ENCODE peak calls at places on chromosome 5, in eight cellular contexts. One of them, this sample, is unnamed.
A peak's percentile ranks its signal among the peaks of the same experiment; 100 is the strongest.

GRCh38 chr5:128455861-128456361 is 82.1 kb downstream of the FBN2 start:
- DNase-seq in AG09309: no peak
- DNase-seq in pancreas: no peak
- DNase-seq in epithelial cell of esophagus: no peak
- DNase-seq in transverse colon: no peak
- DNase-seq in HL-60: no peak
- DNase-seq in kidney: no peak
- DNase-seq in GM12865: no peak
- DNase-seq in this sample: no peak

GRCh38 chr5:8875722-8876121 is 670.2 kb downstream of the SEMA5A start:
- DNase-seq in AG09309: no peak
- DNase-seq in pancreas: no peak
- DNase-seq in epithelial cell of esophagus: no peak
- DNase-seq in transverse colon: no peak
- DNase-seq in HL-60: no peak
- DNase-seq in kidney: no peak
- DNase-seq in GM12865: no peak
- DNase-seq in this sample: no peak

GRCh38 chr5:83025690-83026472 is 51.3 kb downstream of the TMEM167A start:
- DNase-seq in AG09309: no peak
- DNase-seq in pancreas: no peak
- DNase-seq in epithelial cell of esophagus: no peak
- DNase-seq in transverse colon: no peak
- DNase-seq in HL-60: no peak
- DNase-seq in kidney: no peak
- DNase-seq in GM12865: no peak
- DNase-seq in this sample: no peak

GRCh38 chr5:53123702-53124101 is 14.1 kb upstream of the MOCS2 start:
- DNase-seq in AG09309: no peak
- DNase-seq in pancreas: no peak
- DNase-seq in epithelial cell of esophagus: peak; percentile 22
- DNase-seq in transverse colon: no peak
- DNase-seq in HL-60: no peak
- DNase-seq in kidney: no peak
- DNase-seq in GM12865: no peak
- DNase-seq in this sample: no peak

GRCh38 chr5:119393201-119393691 is 37.4 kb downstream of the TNFAIP8 start:
- DNase-seq in AG09309: peak; percentile 71
- DNase-seq in pancreas: no peak
- DNase-seq in epithelial cell of esophagus: no peak
- DNase-seq in transverse colon: no peak
- DNase-seq in HL-60: no peak
- DNase-seq in kidney: no peak
- DNase-seq in GM12865: no peak
- DNase-seq in this sample: no peak

GRCh38 chr5:178483620-178484019 is 106.6 kb downstream of the COL23A1 start:
- DNase-seq in AG09309: no peak
- DNase-seq in pancreas: no peak
- DNase-seq in epithelial cell of esophagus: no peak
- DNase-seq in transverse colon: peak; percentile 30
- DNase-seq in HL-60: peak; percentile 95
- DNase-seq in kidney: no peak
- DNase-seq in GM12865: peak; percentile 10
- DNase-seq in this sample: no peak

GRCh38 chr5:77778398-77778797 is 2.3 kb upstream of the TBCA start:
- DNase-seq in AG09309: no peak
- DNase-seq in pancreas: no peak
- DNase-seq in epithelial cell of esophagus: no peak
- DNase-seq in transverse colon: no peak
- DNase-seq in HL-60: no peak
- DNase-seq in kidney: no peak
- DNase-seq in GM12865: no peak
- DNase-seq in this sample: no peak

GRCh38 chr5:6752782-6753181 is 39.5 kb downstream of the TENT4A start:
- DNase-seq in AG09309: no peak
- DNase-seq in pancreas: no peak
- DNase-seq in epithelial cell of esophagus: no peak
- DNase-seq in transverse colon: no peak
- DNase-seq in HL-60: no peak
- DNase-seq in kidney: no peak
- DNase-seq in GM12865: no peak
- DNase-seq in this sample: no peak

GRCh38 chr5:122720347-122720746 is 54.5 kb upstream of the SNX2 start:
- DNase-seq in AG09309: no peak
- DNase-seq in pancreas: no peak
- DNase-seq in epithelial cell of esophagus: no peak
- DNase-seq in transverse colon: no peak
- DNase-seq in HL-60: no peak
- DNase-seq in kidney: no peak
- DNase-seq in GM12865: no peak
- DNase-seq in this sample: no peak

DNA sequence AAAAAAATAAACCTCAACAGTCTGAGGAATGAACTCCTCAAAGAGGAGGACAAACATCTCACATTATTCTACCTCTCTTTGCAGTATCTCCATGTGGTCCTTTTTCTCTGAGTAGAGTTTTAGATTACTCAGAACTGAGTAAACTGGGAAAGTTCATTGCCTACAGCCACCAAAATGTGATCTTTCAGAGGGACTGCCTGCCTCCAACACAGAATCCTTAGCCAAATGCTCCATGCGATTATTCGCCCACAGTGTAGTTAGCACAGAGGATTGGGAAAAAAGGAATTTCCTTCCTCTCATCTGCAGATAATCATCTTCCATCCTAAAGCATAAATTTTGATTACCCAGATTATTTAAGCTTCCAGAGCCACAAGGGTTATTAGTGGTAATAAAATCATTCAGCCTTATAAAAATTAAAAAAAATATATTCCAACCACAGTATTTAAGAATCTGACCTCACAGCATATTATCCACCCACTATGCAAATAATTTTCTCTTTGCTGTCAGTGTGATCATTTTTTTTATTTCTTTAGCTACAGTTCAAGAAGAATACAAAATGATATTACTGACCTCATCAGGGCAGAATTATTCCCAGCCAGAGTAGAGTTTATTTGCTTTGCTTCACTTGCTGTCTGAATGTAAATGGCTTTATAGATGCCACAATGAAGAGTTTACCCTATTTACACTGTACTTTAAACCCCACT is 285.3 kb upstream of the GRAMD2B start:
- DNase-seq in AG09309: no peak
- DNase-seq in pancreas: no peak
- DNase-seq in epithelial cell of esophagus: no peak
- DNase-seq in transverse colon: no peak
- DNase-seq in HL-60: no peak
- DNase-seq in kidney: no peak
- DNase-seq in GM12865: no peak
- DNase-seq in this sample: no peak
- H3K4me3 ChIP-seq in AG09309: no peak overlapping the region
- H3K4me3 ChIP-seq in pancreas: no peak overlapping the region
- H3K4me3 ChIP-seq in epithelial cell of esophagus: no peak overlapping the region
- H3K4me3 ChIP-seq in transverse colon: no peak overlapping the region
- H3K4me3 ChIP-seq in HL-60: no peak overlapping the region
- H3K4me3 ChIP-seq in kidney: no peak overlapping the region
- H3K4me3 ChIP-seq in GM12865: no peak overlapping the region
- H3K4me3 ChIP-seq in this sample: no peak overlapping the region

GRCh38 chr5:59656351-59657254 is 236.9 kb downstream of the PDE4D start:
- DNase-seq in AG09309: no peak
- DNase-seq in pancreas: no peak
- DNase-seq in epithelial cell of esophagus: no peak
- DNase-seq in transverse colon: no peak
- DNase-seq in HL-60: no peak
- DNase-seq in kidney: no peak
- DNase-seq in GM12865: peak; percentile 21
- DNase-seq in this sample: no peak

GRCh38 chr5:59661306-59661705 is 232.2 kb downstream of the PDE4D start:
- DNase-seq in AG09309: no peak
- DNase-seq in pancreas: no peak
- DNase-seq in epithelial cell of esophagus: peak; percentile 72
- DNase-seq in transverse colon: no peak
- DNase-seq in HL-60: no peak
- DNase-seq in kidney: no peak
- DNase-seq in GM12865: no peak
- DNase-seq in this sample: no peak

GRCh38 chr5:59661939-59662615 is 231.4 kb downstream of the PDE4D start:
- DNase-seq in AG09309: no peak
- DNase-seq in pancreas: no peak
- DNase-seq in epithelial cell of esophagus: no peak
- DNase-seq in transverse colon: no peak
- DNase-seq in HL-60: no peak
- DNase-seq in kidney: no peak
- DNase-seq in GM12865: peak; percentile 28
- DNase-seq in this sample: no peak

GRCh38 chr5:59665086-59665831 is 228.3 kb downstream of the PDE4D start:
- DNase-seq in AG09309: no peak
- DNase-seq in pancreas: no peak
- DNase-seq in epithelial cell of esophagus: peak; percentile 42
- DNase-seq in transverse colon: no peak
- DNase-seq in HL-60: no peak
- DNase-seq in kidney: no peak
- DNase-seq in GM12865: no peak
- DNase-seq in this sample: no peak

GRCh38 chr5:59660737-59661136 is 232.8 kb downstream of the PDE4D start:
- DNase-seq in AG09309: no peak
- DNase-seq in pancreas: no peak
- DNase-seq in epithelial cell of esophagus: peak; percentile 27
- DNase-seq in transverse colon: no peak
- DNase-seq in HL-60: no peak
- DNase-seq in kidney: no peak
- DNase-seq in GM12865: peak; percentile 39
- DNase-seq in this sample: no peak
- TF ChIP-seq CTCF in AG09309: peak; percentile 38
- TF ChIP-seq CTCF in pancreas: no peak
- TF ChIP-seq CTCF in epithelial cell of esophagus: peak; percentile 36
- TF ChIP-seq CTCF in transverse colon: no peak
- TF ChIP-seq CTCF in HL-60: no peak
- TF ChIP-seq CTCF in kidney: peak; percentile 36
- TF ChIP-seq CTCF in GM12865: peak; percentile 32
- TF ChIP-seq CTCF in this sample: peak; percentile 18

DNA sequence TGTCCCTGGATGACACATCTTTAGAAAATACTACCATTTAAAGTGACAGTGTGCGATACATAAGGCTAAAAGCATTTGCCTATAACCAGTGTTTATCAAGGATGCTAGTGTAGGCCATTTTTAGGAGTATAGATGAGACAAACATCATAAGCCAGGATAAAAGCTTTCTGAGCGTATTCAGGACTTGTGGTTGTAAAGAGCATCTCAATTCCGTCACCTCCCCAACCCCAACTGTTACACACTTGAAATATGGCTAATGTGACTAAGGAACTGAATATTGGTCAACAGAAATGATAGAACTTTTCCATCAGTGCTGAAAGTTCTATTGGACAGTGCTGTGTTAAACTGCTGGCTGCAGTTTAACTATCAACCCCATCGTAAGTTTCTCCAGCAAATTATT is 4.5 kb downstream of the SNX18 start:
- DNase-seq in AG09309: no peak
- DNase-seq in pancreas: no peak
- DNase-seq in epithelial cell of esophagus: no peak
- DNase-seq in transverse colon: no peak
- DNase-seq in HL-60: no peak
- DNase-seq in kidney: no peak
- DNase-seq in GM12865: no peak
- DNase-seq in this sample: no peak
- H3K4me3 ChIP-seq in AG09309: no peak overlapping the region
- H3K4me3 ChIP-seq in pancreas: peak overlapping the region; percentile 88
- H3K4me3 ChIP-seq in epithelial cell of esophagus: no peak overlapping the region
- H3K4me3 ChIP-seq in transverse colon: peak overlapping the region; percentile 85
- H3K4me3 ChIP-seq in HL-60: peak overlapping the region; percentile 61
- H3K4me3 ChIP-seq in kidney: peak overlapping the region; percentile 60
- H3K4me3 ChIP-seq in GM12865: no peak overlapping the region
- H3K4me3 ChIP-seq in this sample: peak overlapping the region; percentile 59

GRCh38 chr5:142984016-142984415 is 213.8 kb downstream of the ARHGAP26 start:
- DNase-seq in AG09309: no peak
- DNase-seq in pancreas: no peak
- DNase-seq in epithelial cell of esophagus: peak; percentile 20
- DNase-seq in transverse colon: no peak
- DNase-seq in HL-60: peak; percentile 31
- DNase-seq in kidney: no peak
- DNase-seq in GM12865: no peak
- DNase-seq in this sample: no peak

GRCh38 chr5:142981475-142981874 is 211.3 kb downstream of the ARHGAP26 start:
- DNase-seq in AG09309: no peak
- DNase-seq in pancreas: no peak
- DNase-seq in epithelial cell of esophagus: no peak
- DNase-seq in transverse colon: no peak
- DNase-seq in HL-60: no peak
- DNase-seq in kidney: no peak
- DNase-seq in GM12865: no peak
- DNase-seq in this sample: no peak

GRCh38 chr5:142984525-142984924 is 214.3 kb downstream of the ARHGAP26 start:
- DNase-seq in AG09309: no peak
- DNase-seq in pancreas: no peak
- DNase-seq in epithelial cell of esophagus: no peak
- DNase-seq in transverse colon: no peak
- DNase-seq in HL-60: no peak
- DNase-seq in kidney: no peak
- DNase-seq in GM12865: no peak
- DNase-seq in this sample: no peak

GRCh38 chr5:142981886-142982820 is 212.0 kb downstream of the ARHGAP26 start:
- DNase-seq in AG09309: no peak
- DNase-seq in pancreas: peak; percentile 88
- DNase-seq in epithelial cell of esophagus: peak; percentile 97
- DNase-seq in transverse colon: peak; percentile 80
- DNase-seq in HL-60: no peak
- DNase-seq in kidney: peak; percentile 73
- DNase-seq in GM12865: no peak
- DNase-seq in this sample: peak; percentile 87

GRCh38 chr5:142982821-142983200 is 212.6 kb downstream of the ARHGAP26 start:
- DNase-seq in AG09309: no peak
- DNase-seq in pancreas: no peak
- DNase-seq in epithelial cell of esophagus: no peak
- DNase-seq in transverse colon: no peak
- DNase-seq in HL-60: no peak
- DNase-seq in kidney: no peak
- DNase-seq in GM12865: peak; percentile 41
- DNase-seq in this sample: no peak
- TF ChIP-seq CTCF in AG09309: no peak
- TF ChIP-seq CTCF in pancreas: no peak
- TF ChIP-seq CTCF in epithelial cell of esophagus: no peak
- TF ChIP-seq CTCF in transverse colon: no peak
- TF ChIP-seq CTCF in HL-60: no peak
- TF ChIP-seq CTCF in kidney: no peak
- TF ChIP-seq CTCF in GM12865: peak; percentile 24
- TF ChIP-seq CTCF in this sample: no peak

GRCh38 chr5:139438707-139439012 is 665 bp downstream of the DNAJC18 start:
- DNase-seq in AG09309: no peak
- DNase-seq in pancreas: no peak
- DNase-seq in epithelial cell of esophagus: no peak
- DNase-seq in transverse colon: no peak
- DNase-seq in HL-60: no peak
- DNase-seq in kidney: no peak
- DNase-seq in GM12865: no peak
- DNase-seq in this sample: no peak
- H3K4me3 ChIP-seq in AG09309: peak overlapping the region; percentile 77
- H3K4me3 ChIP-seq in pancreas: peak overlapping the region; percentile 73
- H3K4me3 ChIP-seq in epithelial cell of esophagus: peak overlapping the region; percentile 97
- H3K4me3 ChIP-seq in transverse colon: peak overlapping the region; percentile 73
- H3K4me3 ChIP-seq in HL-60: peak overlapping the region; percentile 83
- H3K4me3 ChIP-seq in kidney: peak overlapping the region; percentile 95
- H3K4me3 ChIP-seq in GM12865: peak overlapping the region; percentile 66
- H3K4me3 ChIP-seq in this sample: peak overlapping the region; percentile 66

This sample was measured in HFF-Myc.